ENCODE peak calls at places on chromosome 14, in eight cellular contexts. S, I, E, X, Z, T, H and V are unnamed samples. For H3K36me3, the result is how much of the 10 kb centered on the place peaks cover.

GRCh38 chr14:60161176-60162107 is 3.8 kb downstream of the DHRS7 start:
- DNase-seq in T (no peak), X (no peak), I (peak), H (no peak), Z (no peak), S (peak), E (no peak), V (no peak)

GRCh38 chr14:38143170-38143569 is 64.5 kb upstream of the SSTR1 start:
- DNase-seq in S (no peak), X (no peak), H (no peak), Z (no peak), T (no peak), E (no peak), I (no peak), V (no peak)

GRCh38 chr14:89279649-89280232 is 137.3 kb downstream of the FOXN3 start:
- DNase-seq in X (no peak), E (no peak), S (no peak), H (no peak), I (no peak), Z (no peak), T (no peak), V (no peak)

GRCh38 chr14:74495356-74495755 is 1.8 kb downstream of the ISCA2 start:
- DNase-seq in Z (no peak), I (no peak), H (no peak), T (no peak), E (no peak), X (no peak), S (no peak), V (no peak)

GRCh38 chr14:94391284-94391914 is 3.0 kb upstream of the SERPINA1 start:
- DNase-seq in T (no peak), X (no peak), Z (no peak), E (no peak), I (no peak), H (no peak), S (no peak), V (no peak)

GRCh38 chr14:26594148-26594547 is 3.7 kb downstream of the NOVA1 start:
- DNase-seq in H (no peak), X (no peak), S (no peak), Z (no peak), E (no peak), I (no peak), T (no peak), V (no peak)

GRCh38 chr14:92819011-92819410 is 24.9 kb downstream of the GOLGA5 start:
- DNase-seq in I (no peak), X (no peak), Z (no peak), E (no peak), T (no peak), S (no peak), H (no peak), V (no peak)

GRCh38 chr14:75401356-75401755 is 26.5 kb upstream of the JDP2 start:
- DNase-seq in H (no peak), E (no peak), I (peak), X (peak), S (no peak), T (no peak), Z (no peak), V (no peak)

GRCh38 chr14:94009767-94010166 is 12.7 kb downstream of the CCDC197 start:
- DNase-seq in T (no peak), I (no peak), H (peak), E (no peak), X (no peak), S (no peak), Z (no peak), V (no peak)

GRCh38 chr14:68408680-68409079 is 384.2 kb downstream of the ZFP36L1 start:
- DNase-seq in T (no peak), H (no peak), X (no peak), S (peak), E (no peak), Z (no peak), I (no peak), V (no peak)

GRCh38 chr14:88791629-88792571 is 853 bp downstream of the EML5 start:
- DNase-seq in T (no peak), S (peak), E (peak), Z (peak), X (no peak), I (peak), H (peak), V (no peak)

GRCh38 chr14:69625299-69626131 is 14.1 kb downstream of the SUSD6 start:
- DNase-seq in S (peak), T (peak), E (peak), H (peak), X (peak), Z (peak), I (peak), V (peak)

GRCh38 chr14:31445703-31446102 is 11.6 kb downstream of the DTD2 start:
- DNase-seq in Z (no peak), H (no peak), X (no peak), S (no peak), E (no peak), I (no peak), T (no peak), V (no peak)

GRCh38 chr14:68784298-68784910 is 8.5 kb downstream of the ZFP36L1 start:
- DNase-seq in X (no peak), S (no peak), I (no peak), Z (peak), H (no peak), T (no peak), E (peak), V (peak)

GRCh38 chr14:21724115-21724973 is 50.7 kb upstream of the OR4E1 start:
- DNase-seq in X (no peak), E (no peak), H (no peak), Z (no peak), T (no peak), I (no peak), S (no peak), V (no peak)

GRCh38 chr14:54366726-54367707 is 29.8 kb upstream of the CDKN3 start:
- DNase-seq in E (no peak), X (no peak), S (peak), I (no peak), Z (peak), T (no peak), H (peak), V (no peak)

GRCh38 chr14:77498120-77498979 is at the start of gene ISM2:
- DNase-seq in T (no peak), H (peak), X (no peak), Z (peak), S (no peak), E (peak), I (no peak), V (peak)

DNA sequence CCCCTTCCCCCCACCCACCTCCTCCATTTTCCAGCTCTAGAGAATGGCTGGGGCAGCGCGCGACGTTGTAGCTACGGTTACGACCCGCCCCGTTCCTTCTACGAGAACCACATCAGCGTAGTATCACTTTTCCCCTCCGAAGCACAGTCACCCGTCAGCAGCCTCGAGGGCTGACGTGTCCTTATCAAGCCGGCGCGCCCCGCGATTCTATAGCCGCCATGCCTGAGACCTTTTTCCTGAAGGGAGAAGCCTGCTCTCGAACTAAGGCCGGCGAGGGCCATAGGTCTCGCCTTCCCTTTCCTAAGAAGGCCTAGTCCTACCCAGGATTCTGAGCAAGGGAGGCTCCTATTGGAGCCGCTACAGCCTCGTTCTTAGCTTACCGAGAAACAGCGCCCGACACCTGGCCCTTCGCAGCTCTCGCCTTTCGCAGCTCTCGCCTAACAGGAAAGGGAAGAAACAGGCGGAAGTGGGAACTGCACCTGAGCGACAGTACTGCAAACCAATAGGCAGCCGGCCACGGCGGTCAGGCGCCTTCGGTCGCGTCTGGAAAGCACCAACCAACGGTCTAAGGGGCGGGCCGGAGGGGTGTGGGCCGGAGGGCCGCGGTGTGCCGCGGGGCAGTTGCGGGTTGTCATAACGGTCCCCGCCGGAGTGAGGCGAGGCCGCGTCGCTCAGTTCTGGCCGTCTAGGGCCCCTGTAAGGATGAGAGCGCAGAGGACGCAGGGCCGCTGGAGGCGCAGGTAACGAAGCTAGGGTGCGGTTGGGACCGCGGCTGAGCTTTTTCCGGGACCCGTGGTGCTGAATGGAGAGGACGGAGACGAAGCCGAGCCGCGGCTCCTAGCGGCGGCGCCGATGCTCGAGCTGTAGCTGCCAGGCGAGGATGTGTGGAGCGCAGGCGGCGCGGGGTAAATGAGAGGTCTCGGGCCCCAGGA is at the start of the genes MGAT2 and RPL36AL:
- DNase-seq in H (peak), X (peak), S (peak), E (peak), I (peak), Z (peak), T (peak), V (peak)
- TF ChIP-seq CTCF in H (no peak), X (no peak), S (peak), E (no peak), I (peak), Z (peak), T (peak), V (peak)

GRCh38 chr14:33010495-33010894 is 71.8 kb downstream of the NPAS3 start:
- DNase-seq in H (no peak), T (no peak), S (no peak), I (no peak), X (no peak), E (no peak), Z (no peak), V (no peak)

GRCh38 chr14:33017016-33017415 is 78.3 kb downstream of the NPAS3 start:
- DNase-seq in I (no peak), T (no peak), Z (no peak), E (no peak), X (no peak), H (no peak), S (no peak), V (no peak)

GRCh38 chr14:33016611-33017010 is 77.9 kb downstream of the NPAS3 start:
- DNase-seq in S (no peak), Z (no peak), H (no peak), X (no peak), I (no peak), T (no peak), E (no peak), V (no peak)

GRCh38 chr14:33019346-33019745 is 80.7 kb downstream of the NPAS3 start:
- DNase-seq in I (no peak), X (no peak), H (no peak), E (no peak), T (no peak), S (no peak), Z (no peak), V (no peak)

GRCh38 chr14:33014710-33015109 is 76.0 kb downstream of the NPAS3 start:
- DNase-seq in Z (no peak), X (no peak), I (no peak), E (no peak), S (no peak), H (no peak), T (no peak), V (no peak)
- H3K36me3 ChIP-seq in Z (under half), X (under half), I (under half), E (under half), S (under half), H (under half), T (under half), V (under half)

GRCh38 chr14:58882577-58883018 is 244.8 kb downstream of the DACT1 start:
- DNase-seq in H (no peak), E (no peak), Z (no peak), S (no peak), X (no peak), T (no peak), I (no peak), V (no peak)

GRCh38 chr14:58887931-58888330 is 250.2 kb downstream of the DACT1 start:
- DNase-seq in T (no peak), E (no peak), H (peak), Z (no peak), I (no peak), X (no peak), S (no peak), V (no peak)

GRCh38 chr14:58881433-58881832 is 243.7 kb downstream of the DACT1 start:
- DNase-seq in E (no peak), X (no peak), S (no peak), H (no peak), T (no peak), Z (no peak), I (no peak), V (no peak)

GRCh38 chr14:58878740-58879139 is 241.0 kb downstream of the DACT1 start:
- DNase-seq in Z (no peak), X (no peak), E (no peak), I (no peak), S (no peak), T (no peak), H (no peak), V (no peak)

DNA sequence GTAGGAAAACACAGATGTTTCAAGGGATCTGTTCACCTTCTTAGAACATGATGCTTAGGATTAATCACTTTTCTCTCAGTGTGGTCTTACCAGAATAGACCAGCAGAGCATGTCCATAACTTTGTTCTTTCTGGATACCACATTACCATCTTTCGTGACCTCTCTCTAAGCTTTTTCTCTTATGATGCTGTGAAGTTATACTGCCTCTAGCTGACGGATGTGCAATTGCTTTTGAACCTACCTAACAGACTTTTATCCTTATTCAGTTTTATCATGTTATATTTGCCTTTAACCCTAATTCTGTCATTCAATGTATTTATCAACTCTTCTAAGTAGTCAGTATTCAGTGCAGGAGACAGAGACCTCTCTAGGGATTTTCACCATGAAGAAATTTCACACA is 246.7 kb downstream of the DACT1 start:
- DNase-seq in E (no peak), T (no peak), X (no peak), S (peak), H (no peak), Z (no peak), I (no peak), V (no peak)
- TF ChIP-seq CTCF in E (peak), T (no peak), X (peak), S (peak), H (no peak), Z (no peak), I (no peak), V (no peak)

GRCh38 chr14:102982852-102983470 is 60.5 kb downstream of the AMN start:
- DNase-seq in X (no peak), Z (no peak), I (no peak), E (no peak), T (no peak), S (no peak), H (no peak), V (no peak)

GRCh38 chr14:102980409-102980810 is 57.9 kb downstream of the AMN start:
- DNase-seq in T (no peak), H (no peak), I (no peak), E (no peak), Z (no peak), X (no peak), S (no peak), V (no peak)

GRCh38 chr14:102985665-102986064 is 63.2 kb downstream of the AMN start:
- DNase-seq in X (no peak), Z (no peak), E (no peak), I (no peak), S (no peak), H (no peak), T (no peak), V (no peak)

GRCh38 chr14:102984336-102985102 is 62.1 kb downstream of the AMN start:
- DNase-seq in I (no peak), S (no peak), E (no peak), H (no peak), Z (no peak), T (no peak), X (no peak), V (no peak)

DNA sequence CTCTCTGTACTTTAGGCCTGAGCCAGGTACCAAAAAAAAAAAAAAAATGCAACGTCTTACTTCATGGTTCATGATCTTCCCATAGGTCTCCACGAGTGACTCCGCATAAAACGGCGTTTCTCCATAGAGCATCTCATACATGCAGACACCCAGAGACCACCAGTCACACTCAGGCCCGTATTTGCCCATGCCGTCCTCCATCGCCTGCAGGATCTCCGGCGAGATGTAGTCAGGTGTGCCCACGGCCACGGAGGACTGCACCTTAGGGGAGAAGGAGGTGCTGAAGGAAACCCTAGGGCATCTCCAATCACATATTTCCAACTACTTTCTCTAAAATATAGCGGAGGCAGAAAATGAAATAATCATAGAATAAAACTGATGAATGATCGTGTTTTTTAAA is 61.0 kb downstream of the AMN start:
- DNase-seq in I (no peak), H (no peak), X (no peak), E (no peak), S (no peak), Z (no peak), T (no peak), V (no peak)
- H3K36me3 ChIP-seq in I (half or more), H (under half), X (half or more), E (half or more), S (under half), Z (half or more), T (half or more), V (half or more)

GRCh38 chr14:20262642-20263128 is 23.6 kb downstream of the OR11H4 start:
- DNase-seq in S (no peak), Z (no peak), I (no peak), H (peak), E (no peak), X (no peak), T (no peak), V (no peak)
- TF ChIP-seq CTCF in S (no peak), Z (no peak), I (no peak), H (no peak), E (no peak), X (no peak), T (no peak), V (no peak)

DNA sequence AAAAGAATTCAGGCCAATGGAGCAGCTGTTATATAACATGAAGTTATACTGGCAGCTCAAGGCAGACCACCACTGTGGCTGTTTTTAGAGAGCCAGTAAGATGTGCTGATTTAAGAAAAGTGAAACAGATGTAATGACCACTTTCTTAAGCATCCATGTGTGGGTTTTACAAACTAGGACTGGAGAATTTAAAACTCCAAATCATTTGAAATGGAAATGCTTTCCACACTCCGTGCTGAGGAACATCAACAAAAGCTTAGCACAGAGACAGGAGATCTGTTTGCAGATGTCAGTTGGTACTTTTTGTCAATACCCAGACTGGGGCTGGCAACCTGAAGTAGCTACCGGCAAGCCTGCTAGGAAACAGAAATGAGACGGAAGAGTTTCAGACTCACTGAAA is 164.8 kb downstream of the TTC7B start:
- DNase-seq in Z (no peak), H (no peak), X (no peak), T (no peak), S (no peak), I (no peak), E (no peak), V (no peak)
- H3K36me3 ChIP-seq in Z (under half), H (under half), X (under half), T (under half), S (under half), I (under half), E (under half), V (under half)